ENCODE peak calls at places on chromosomes 7 and 10, in four cellular contexts. One of them, this sample, is unnamed.

GRCh38 chr7:40101201-40101600 is 33.2 kb downstream of the MPLKIP start:
- DNase-seq in ascending aorta: no peak
- DNase-seq in cardiac muscle cell: no peak
- DNase-seq in HCT116: no peak
- DNase-seq in this sample: no peak

GRCh38 chr10:117365612-117366011 is 9.6 kb downstream of the PDZD8 start:
- DNase-seq in cardiac muscle cell: no peak
- DNase-seq in ascending aorta: no peak
- DNase-seq in HCT116: peak; percentile 62
- DNase-seq in this sample: no peak

GRCh38 chr7:77447616-77448015 is 31.5 kb upstream of the GSAP start:
- DNase-seq in ascending aorta: no peak
- DNase-seq in HCT116: no peak
- DNase-seq in cardiac muscle cell: no peak
- DNase-seq in this sample: no peak

GRCh38 chr7:148108381-148108780 is 482.2 kb upstream of the C7orf33 start:
- DNase-seq in HCT116: no peak
- DNase-seq in cardiac muscle cell: no peak
- DNase-seq in ascending aorta: no peak
- DNase-seq in this sample: no peak

GRCh38 chr10:91196268-91197043 is 24.0 kb upstream of the PCGF5 start:
- DNase-seq in HCT116: no peak
- DNase-seq in cardiac muscle cell: no peak
- DNase-seq in ascending aorta: no peak
- DNase-seq in this sample: no peak

GRCh38 chr7:45203947-45204445 is 46.4 kb downstream of the RAMP3 start:
- DNase-seq in HCT116: no peak
- DNase-seq in cardiac muscle cell: peak; percentile 84
- DNase-seq in ascending aorta: no peak
- DNase-seq in this sample: no peak

GRCh38 chr7:51070163-51070562 is 246.4 kb downstream of the COBL start:
- DNase-seq in cardiac muscle cell: no peak
- DNase-seq in ascending aorta: no peak
- DNase-seq in HCT116: no peak
- DNase-seq in this sample: no peak

GRCh38 chr10:132385721-132386418 is 11.1 kb upstream of the PWWP2B start:
- DNase-seq in HCT116: no peak
- DNase-seq in cardiac muscle cell: no peak
- DNase-seq in ascending aorta: peak; percentile 5
- DNase-seq in this sample: no peak

GRCh38 chr7:45595809-45596664 is 21.9 kb downstream of the ADCY1 start:
- DNase-seq in ascending aorta: no peak
- DNase-seq in HCT116: no peak
- DNase-seq in cardiac muscle cell: no peak
- DNase-seq in this sample: no peak

GRCh38 chr7:149605696-149606095 is 108.1 kb upstream of the ZNF746 start:
- DNase-seq in HCT116: no peak
- DNase-seq in ascending aorta: no peak
- DNase-seq in cardiac muscle cell: no peak
- DNase-seq in this sample: no peak
- H3K36me3 ChIP-seq in HCT116: peaks cover 7% of the 10 kb centered on the region
- H3K36me3 ChIP-seq in ascending aorta: peaks cover 27% of the 10 kb centered on the region
- H3K36me3 ChIP-seq in cardiac muscle cell: peaks cover 12% of the 10 kb centered on the region
- H3K36me3 ChIP-seq in this sample: peaks cover 12% of the 10 kb centered on the region

GRCh38 chr10:84196941-84197340 is 2.6 kb downstream of the CDHR1 start:
- DNase-seq in ascending aorta: no peak
- DNase-seq in HCT116: no peak
- DNase-seq in cardiac muscle cell: no peak
- DNase-seq in this sample: no peak

GRCh38 chr10:84197643-84198042 is 3.3 kb downstream of the CDHR1 start:
- DNase-seq in HCT116: no peak
- DNase-seq in cardiac muscle cell: no peak
- DNase-seq in ascending aorta: no peak
- DNase-seq in this sample: no peak

GRCh38 chr10:84194424-84195043 is at the start of gene CDHR1:
- DNase-seq in ascending aorta: no peak
- DNase-seq in cardiac muscle cell: peak; percentile 9
- DNase-seq in HCT116: no peak
- DNase-seq in this sample: peak; percentile 12

GRCh38 chr10:84195044-84195830 is 900 bp downstream of the CDHR1 start:
- DNase-seq in HCT116: no peak
- DNase-seq in ascending aorta: no peak
- DNase-seq in cardiac muscle cell: no peak
- DNase-seq in this sample: no peak

DNA sequence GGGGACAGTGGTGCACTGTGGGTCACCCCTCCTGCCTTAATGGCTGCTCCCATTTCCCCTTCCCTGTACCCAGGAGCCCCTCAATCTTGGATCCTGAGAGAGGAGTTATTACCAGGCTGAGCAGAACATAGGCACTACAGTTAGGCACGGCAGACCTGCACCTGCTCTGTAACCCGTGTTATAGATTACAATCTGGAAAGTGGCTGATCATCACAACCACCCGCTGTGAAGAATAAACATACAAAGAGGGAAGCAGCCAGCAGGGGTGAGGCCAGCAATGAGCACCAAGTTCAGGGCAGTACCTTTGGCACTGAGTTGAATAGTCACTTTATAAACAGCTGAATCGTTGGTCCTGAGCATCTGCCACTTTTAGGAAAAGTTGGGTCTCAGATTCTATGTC is 1.7 kb downstream of the CDHR1 start:
- DNase-seq in HCT116: no peak
- DNase-seq in ascending aorta: no peak
- DNase-seq in cardiac muscle cell: no peak
- DNase-seq in this sample: no peak
- TF ChIP-seq CTCF in HCT116: no peak
- TF ChIP-seq CTCF in ascending aorta: no peak
- TF ChIP-seq CTCF in cardiac muscle cell: no peak
- TF ChIP-seq CTCF in this sample: no peak

DNA sequence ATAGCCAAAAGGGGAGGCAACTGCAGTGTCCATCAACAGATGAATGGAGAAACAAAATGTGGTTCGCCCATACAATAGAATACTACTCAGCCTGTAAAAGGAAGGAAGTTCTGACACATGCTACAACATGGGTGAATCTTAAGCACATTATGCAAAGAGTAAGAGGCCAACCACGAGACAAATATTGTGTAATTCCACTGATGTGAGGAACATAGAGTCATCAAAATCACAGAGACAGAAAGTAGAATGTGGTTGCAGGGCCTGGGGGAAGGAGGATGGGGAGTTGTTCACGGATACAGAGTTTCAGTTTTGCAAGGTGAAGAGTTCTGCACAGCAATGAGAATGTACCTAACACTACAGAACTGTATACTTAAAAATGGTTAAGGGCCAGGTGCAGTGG is 13.7 kb upstream of the C10orf71 start:
- DNase-seq in ascending aorta: no peak
- DNase-seq in HCT116: no peak
- DNase-seq in cardiac muscle cell: no peak
- DNase-seq in this sample: no peak
- H3K36me3 ChIP-seq in ascending aorta: no peaks in the 10 kb centered on the region
- H3K36me3 ChIP-seq in HCT116: no peaks in the 10 kb centered on the region
- H3K36me3 ChIP-seq in cardiac muscle cell: no peaks in the 10 kb centered on the region
- H3K36me3 ChIP-seq in this sample: no peaks in the 10 kb centered on the region

DNA sequence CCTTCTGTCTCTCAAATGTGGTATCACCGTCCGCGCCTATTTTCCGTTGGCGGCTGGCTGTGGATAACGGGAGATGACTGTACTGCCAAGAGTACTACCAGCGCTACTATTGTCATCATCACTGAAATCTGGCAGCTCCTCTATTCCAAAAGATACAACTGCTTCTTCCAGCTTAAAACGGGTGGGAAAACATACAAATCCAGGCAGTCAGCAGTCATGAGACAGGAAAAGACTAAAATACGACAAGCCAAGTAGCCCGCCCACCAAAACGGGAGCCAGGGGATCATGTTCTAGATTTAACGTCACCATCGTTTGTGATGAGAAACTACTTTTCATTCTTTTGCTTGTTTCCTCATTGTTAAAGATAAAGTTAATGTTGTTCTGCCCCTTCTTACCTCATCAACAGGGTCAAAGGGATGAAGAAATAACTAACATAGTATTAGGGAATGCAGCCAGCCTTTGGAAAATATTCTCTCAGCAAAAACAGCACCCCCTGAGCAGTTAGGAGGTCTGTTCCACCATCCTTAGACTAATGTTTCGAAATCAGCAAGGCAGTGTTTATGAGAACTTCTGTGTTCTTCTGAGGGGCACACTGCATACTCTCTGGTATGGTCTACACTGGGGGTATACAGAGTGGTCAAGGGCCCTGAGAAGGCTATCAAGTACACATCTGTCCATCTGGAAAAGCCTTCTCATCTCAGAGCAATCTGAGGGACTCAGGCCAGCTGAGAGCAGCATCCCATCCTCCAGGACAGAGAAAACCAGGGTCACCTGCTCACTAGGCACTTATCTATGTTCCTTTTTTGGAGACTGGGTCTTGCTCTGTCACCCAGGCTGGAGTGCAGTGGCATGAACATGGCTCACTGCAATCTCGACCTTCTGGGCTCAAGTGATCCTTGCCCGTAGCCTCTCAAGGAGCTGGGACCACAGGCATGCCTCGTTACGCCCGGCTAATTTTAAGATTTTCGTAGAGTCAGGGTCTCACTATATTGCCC is 47.5 kb downstream of the GNA12 start:
- DNase-seq in cardiac muscle cell: peak; percentile 95
- DNase-seq in ascending aorta: no peak
- DNase-seq in HCT116: no peak
- DNase-seq in this sample: no peak
- TF ChIP-seq CTCF in cardiac muscle cell: no peak
- TF ChIP-seq CTCF in ascending aorta: no peak
- TF ChIP-seq CTCF in HCT116: no peak
- TF ChIP-seq CTCF in this sample: no peak

GRCh38 chr10:96470108-96470743 is 43.5 kb downstream of the TLL2 start:
- DNase-seq in cardiac muscle cell: peak; percentile 54
- DNase-seq in HCT116: peak; percentile 24
- DNase-seq in ascending aorta: no peak
- DNase-seq in this sample: no peak
- H3K36me3 ChIP-seq in cardiac muscle cell: no peaks in the 10 kb centered on the region
- H3K36me3 ChIP-seq in HCT116: no peaks in the 10 kb centered on the region
- H3K36me3 ChIP-seq in ascending aorta: no peaks in the 10 kb centered on the region
- H3K36me3 ChIP-seq in this sample: no peaks in the 10 kb centered on the region

GRCh38 chr7:143318661-143319060 is 2.8 kb downstream of the CLCN1 start:
- DNase-seq in cardiac muscle cell: peak; percentile 61
- DNase-seq in HCT116: no peak
- DNase-seq in ascending aorta: no peak
- DNase-seq in this sample: no peak
- TF ChIP-seq CTCF in cardiac muscle cell: no peak
- TF ChIP-seq CTCF in HCT116: no peak
- TF ChIP-seq CTCF in ascending aorta: no peak
- TF ChIP-seq CTCF in this sample: no peak

GRCh38 chr7:74364061-74364460 is 74.9 kb downstream of the CLIP2 start:
- DNase-seq in HCT116: no peak
- DNase-seq in ascending aorta: no peak
- DNase-seq in cardiac muscle cell: no peak
- DNase-seq in this sample: no peak
- H3K36me3 ChIP-seq in HCT116: peaks cover 3% of the 10 kb centered on the region
- H3K36me3 ChIP-seq in ascending aorta: peaks cover 24% of the 10 kb centered on the region
- H3K36me3 ChIP-seq in cardiac muscle cell: no peaks in the 10 kb centered on the region
- H3K36me3 ChIP-seq in this sample: no peaks in the 10 kb centered on the region

This sample was measured in CD8-positive, alpha-beta T cell.